ENCODE peak calls at places on chromosomes 5 and 9, in five cellular contexts. One of them, this sample, is unnamed.

GRCh38 chr5:142686210-142686734 is 382 bp upstream of the FGF1 start:
- DNase-seq in activated CD4-positive, alpha-beta T cell treated with anti-CD3 and anti-CD28 coated beads for 24 hours: no peak
- DNase-seq in SJSA1: no peak
- DNase-seq in NCI-H1105: no peak
- DNase-seq in spleen: no peak
- DNase-seq in this sample: no peak

GRCh38 chr9:91898451-91899433 is 51.3 kb downstream of the ROR2 start:
- DNase-seq in NCI-H1105: peak; percentile 1
- DNase-seq in SJSA1: no peak
- DNase-seq in spleen: peak; percentile 63
- DNase-seq in activated CD4-positive, alpha-beta T cell treated with anti-CD3 and anti-CD28 coated beads for 24 hours: no peak
- DNase-seq in this sample: no peak

GRCh38 chr9:136975624-136976023 is 1.7 kb upstream of the PTGDS start:
- DNase-seq in SJSA1: no peak
- DNase-seq in spleen: peak; percentile 86
- DNase-seq in activated CD4-positive, alpha-beta T cell treated with anti-CD3 and anti-CD28 coated beads for 24 hours: no peak
- DNase-seq in NCI-H1105: no peak
- DNase-seq in this sample: no peak

GRCh38 chr5:32848120-32848519 is 137.0 kb downstream of the NPR3 start:
- DNase-seq in SJSA1: no peak
- DNase-seq in spleen: no peak
- DNase-seq in activated CD4-positive, alpha-beta T cell treated with anti-CD3 and anti-CD28 coated beads for 24 hours: no peak
- DNase-seq in NCI-H1105: no peak
- DNase-seq in this sample: no peak

GRCh38 chr9:125766468-125767221 is 19.5 kb downstream of the PBX3 start:
- DNase-seq in NCI-H1105: no peak
- DNase-seq in spleen: no peak
- DNase-seq in activated CD4-positive, alpha-beta T cell treated with anti-CD3 and anti-CD28 coated beads for 24 hours: no peak
- DNase-seq in SJSA1: no peak
- DNase-seq in this sample: no peak

GRCh38 chr5:39578887-39579497 is 154.2 kb upstream of the DAB2 start:
- DNase-seq in activated CD4-positive, alpha-beta T cell treated with anti-CD3 and anti-CD28 coated beads for 24 hours: no peak
- DNase-seq in spleen: no peak
- DNase-seq in SJSA1: no peak
- DNase-seq in NCI-H1105: no peak
- DNase-seq in this sample: no peak

GRCh38 chr5:53994148-53994547 is 316.2 kb downstream of the ARL15 start:
- DNase-seq in activated CD4-positive, alpha-beta T cell treated with anti-CD3 and anti-CD28 coated beads for 24 hours: no peak
- DNase-seq in spleen: no peak
- DNase-seq in NCI-H1105: no peak
- DNase-seq in SJSA1: no peak
- DNase-seq in this sample: no peak

GRCh38 chr5:151632941-151633340 is 41.8 kb upstream of the FAT2 start:
- DNase-seq in activated CD4-positive, alpha-beta T cell treated with anti-CD3 and anti-CD28 coated beads for 24 hours: no peak
- DNase-seq in SJSA1: no peak
- DNase-seq in NCI-H1105: no peak
- DNase-seq in spleen: no peak
- DNase-seq in this sample: no peak

GRCh38 chr9:72092820-72093219 is 32.4 kb upstream of the C9orf57 start:
- DNase-seq in spleen: no peak
- DNase-seq in activated CD4-positive, alpha-beta T cell treated with anti-CD3 and anti-CD28 coated beads for 24 hours: no peak
- DNase-seq in NCI-H1105: no peak
- DNase-seq in SJSA1: no peak
- DNase-seq in this sample: no peak

GRCh38 chr5:181261320-181262085 is 560 bp upstream of the TRIM52 start:
- DNase-seq in SJSA1: peak; percentile 83
- DNase-seq in spleen: peak; percentile 94
- DNase-seq in NCI-H1105: no peak
- DNase-seq in activated CD4-positive, alpha-beta T cell treated with anti-CD3 and anti-CD28 coated beads for 24 hours: peak; percentile 53
- DNase-seq in this sample: no peak

GRCh38 chr5:177086918-177087706 is 397 bp downstream of the FGFR4 start:
- DNase-seq in SJSA1: peak; percentile 68
- DNase-seq in activated CD4-positive, alpha-beta T cell treated with anti-CD3 and anti-CD28 coated beads for 24 hours: peak; percentile 21
- DNase-seq in NCI-H1105: peak; percentile 27
- DNase-seq in spleen: peak; percentile 91
- DNase-seq in this sample: no peak

GRCh38 chr5:177405312-177405711 is 4.1 kb downstream of the F12 start:
- DNase-seq in activated CD4-positive, alpha-beta T cell treated with anti-CD3 and anti-CD28 coated beads for 24 hours: no peak
- DNase-seq in spleen: no peak
- DNase-seq in NCI-H1105: no peak
- DNase-seq in SJSA1: no peak
- DNase-seq in this sample: no peak

GRCh38 chr9:95516736-95517558 is at the start of gene PTCH1:
- DNase-seq in NCI-H1105: no peak
- DNase-seq in SJSA1: peak; percentile 97
- DNase-seq in spleen: no peak
- DNase-seq in activated CD4-positive, alpha-beta T cell treated with anti-CD3 and anti-CD28 coated beads for 24 hours: no peak
- DNase-seq in this sample: no peak

GRCh38 chr9:32502459-32502858 is 23.5 kb downstream of the RIGI start:
- DNase-seq in activated CD4-positive, alpha-beta T cell treated with anti-CD3 and anti-CD28 coated beads for 24 hours: no peak
- DNase-seq in spleen: no peak
- DNase-seq in NCI-H1105: no peak
- DNase-seq in SJSA1: peak; percentile 34
- DNase-seq in this sample: no peak

GRCh38 chr5:59562756-59563389 is 330.7 kb downstream of the PDE4D start:
- DNase-seq in spleen: peak; percentile 88
- DNase-seq in NCI-H1105: no peak
- DNase-seq in SJSA1: no peak
- DNase-seq in activated CD4-positive, alpha-beta T cell treated with anti-CD3 and anti-CD28 coated beads for 24 hours: no peak
- DNase-seq in this sample: no peak

GRCh38 chr5:96699186-96699820 is 37.1 kb downstream of the CAST start:
- DNase-seq in activated CD4-positive, alpha-beta T cell treated with anti-CD3 and anti-CD28 coated beads for 24 hours: no peak
- DNase-seq in spleen: no peak
- DNase-seq in NCI-H1105: no peak
- DNase-seq in SJSA1: no peak
- DNase-seq in this sample: no peak

GRCh38 chr5:14872070-14872989 is 752 bp upstream of the ANKH start:
- DNase-seq in SJSA1: peak; percentile 60
- DNase-seq in NCI-H1105: peak; percentile 53
- DNase-seq in activated CD4-positive, alpha-beta T cell treated with anti-CD3 and anti-CD28 coated beads for 24 hours: no peak
- DNase-seq in spleen: peak; percentile 88
- DNase-seq in this sample: no peak

GRCh38 chr9:74804018-74804385 is 83.7 kb downstream of the TRPM6 start:
- DNase-seq in spleen: no peak
- DNase-seq in activated CD4-positive, alpha-beta T cell treated with anti-CD3 and anti-CD28 coated beads for 24 hours: no peak
- DNase-seq in SJSA1: no peak
- DNase-seq in NCI-H1105: no peak
- DNase-seq in this sample: no peak

GRCh38 chr5:145946112-145946861 is 9.9 kb downstream of the SH3RF2 start:
- DNase-seq in SJSA1: peak; percentile 84
- DNase-seq in spleen: no peak
- DNase-seq in NCI-H1105: no peak
- DNase-seq in activated CD4-positive, alpha-beta T cell treated with anti-CD3 and anti-CD28 coated beads for 24 hours: no peak
- DNase-seq in this sample: no peak

GRCh38 chr5:14665110-14665822 is 748 bp downstream of the OTULIN start:
- DNase-seq in SJSA1: no peak
- DNase-seq in NCI-H1105: peak; percentile 23
- DNase-seq in activated CD4-positive, alpha-beta T cell treated with anti-CD3 and anti-CD28 coated beads for 24 hours: no peak
- DNase-seq in spleen: peak; percentile 84
- DNase-seq in this sample: no peak

GRCh38 chr5:32505718-32506117 is 61.2 kb upstream of the ZFR start:
- DNase-seq in NCI-H1105: no peak
- DNase-seq in activated CD4-positive, alpha-beta T cell treated with anti-CD3 and anti-CD28 coated beads for 24 hours: no peak
- DNase-seq in SJSA1: no peak
- DNase-seq in spleen: no peak
- DNase-seq in this sample: no peak

GRCh38 chr5:138282918-138283742 is 8.7 kb upstream of the GFRA3 start:
- DNase-seq in SJSA1: no peak
- DNase-seq in NCI-H1105: no peak
- DNase-seq in activated CD4-positive, alpha-beta T cell treated with anti-CD3 and anti-CD28 coated beads for 24 hours: no peak
- DNase-seq in spleen: no peak
- DNase-seq in this sample: no peak

GRCh38 chr9:129552064-129552463 is 68.8 kb downstream of the C9orf50 start:
- DNase-seq in spleen: no peak
- DNase-seq in activated CD4-positive, alpha-beta T cell treated with anti-CD3 and anti-CD28 coated beads for 24 hours: no peak
- DNase-seq in SJSA1: no peak
- DNase-seq in NCI-H1105: no peak
- DNase-seq in this sample: no peak

GRCh38 chr9:137236936-137237421 is 4.1 kb upstream of the TUBB4B start:
- DNase-seq in spleen: no peak
- DNase-seq in NCI-H1105: no peak
- DNase-seq in SJSA1: no peak
- DNase-seq in activated CD4-positive, alpha-beta T cell treated with anti-CD3 and anti-CD28 coated beads for 24 hours: no peak
- DNase-seq in this sample: no peak

GRCh38 chr5:14161825-14162556 is 18.8 kb downstream of the TRIO start:
- DNase-seq in spleen: no peak
- DNase-seq in NCI-H1105: peak; percentile 42
- DNase-seq in SJSA1: peak; percentile 28
- DNase-seq in activated CD4-positive, alpha-beta T cell treated with anti-CD3 and anti-CD28 coated beads for 24 hours: no peak
- DNase-seq in this sample: no peak

GRCh38 chr9:85723220-85723619 is 18.5 kb downstream of the AGTPBP1 start:
- DNase-seq in activated CD4-positive, alpha-beta T cell treated with anti-CD3 and anti-CD28 coated beads for 24 hours: peak; percentile 18
- DNase-seq in SJSA1: no peak
- DNase-seq in NCI-H1105: no peak
- DNase-seq in spleen: peak; percentile 83
- DNase-seq in this sample: no peak

GRCh38 chr5:151719228-151719861 is 32.6 kb upstream of the SPARC start:
- DNase-seq in activated CD4-positive, alpha-beta T cell treated with anti-CD3 and anti-CD28 coated beads for 24 hours: no peak
- DNase-seq in NCI-H1105: no peak
- DNase-seq in SJSA1: peak; percentile 63
- DNase-seq in spleen: no peak
- DNase-seq in this sample: no peak

GRCh38 chr5:1111727-1112289 is at the start of gene SLC12A7:
- DNase-seq in NCI-H1105: peak; percentile 38
- DNase-seq in spleen: peak; percentile 91
- DNase-seq in activated CD4-positive, alpha-beta T cell treated with anti-CD3 and anti-CD28 coated beads for 24 hours: peak; percentile 54
- DNase-seq in SJSA1: no peak
- DNase-seq in this sample: no peak

GRCh38 chr9:110728058-110728457 is 59.5 kb downstream of the MUSK start:
- DNase-seq in SJSA1: no peak
- DNase-seq in NCI-H1105: no peak
- DNase-seq in spleen: no peak
- DNase-seq in activated CD4-positive, alpha-beta T cell treated with anti-CD3 and anti-CD28 coated beads for 24 hours: no peak
- DNase-seq in this sample: no peak

GRCh38 chr9:83327323-83327722 is 210.9 kb downstream of the FRMD3 start:
- DNase-seq in SJSA1: no peak
- DNase-seq in activated CD4-positive, alpha-beta T cell treated with anti-CD3 and anti-CD28 coated beads for 24 hours: no peak
- DNase-seq in spleen: no peak
- DNase-seq in NCI-H1105: no peak
- DNase-seq in this sample: no peak

GRCh38 chr9:86821011-86821845 is 126.1 kb downstream of the GAS1 start:
- DNase-seq in spleen: no peak
- DNase-seq in activated CD4-positive, alpha-beta T cell treated with anti-CD3 and anti-CD28 coated beads for 24 hours: no peak
- DNase-seq in SJSA1: no peak
- DNase-seq in NCI-H1105: no peak
- DNase-seq in this sample: no peak